ENCODE peak calls at places on chromosomes 11 and 22, in ten cellular contexts. C is adrenal gland, B is heart right ventricle, I is endothelial cell of umbilical vein, X is Peyer's patch, H is neuronal stem cell, N is prostate gland, Q is GM23248, T is lower lobe of right lung, L is AG04450. J is an unnamed sample. For H3K9me3, the result is how much of the 10 kb centered on the place peaks cover.

GRCh38 chr11:116517077-116517476 is 255.7 kb downstream of the BUD13 start:
- DNase-seq in C (no peak), B (no peak), I (no peak), X (peak), H (no peak), N (no peak), Q (no peak), T (no peak), L (no peak), J (no peak)

GRCh38 chr11:68550485-68550817 is 89.9 kb downstream of the PPP6R3 start:
- DNase-seq in C (no peak), B (no peak), I (peak), X (no peak), H (no peak), N (no peak), Q (peak), T (no peak), L (no peak), J (no peak)

GRCh38 chr11:112499153-112499907 is 238.7 kb upstream of the PLET1 start:
- DNase-seq in C (no peak), B (no peak), I (no peak), X (no peak), H (no peak), N (no peak), Q (no peak), T (no peak), L (no peak), J (no peak)

GRCh38 chr22:38025514-38025913 is 31.7 kb upstream of the PICK1 start:
- DNase-seq in C (no peak), B (no peak), I (no peak), X (no peak), H (no peak), N (no peak), Q (no peak), T (no peak), L (no peak), J (no peak)

GRCh38 chr11:125170406-125171031 is 6.0 kb downstream of the PKNOX2 start:
- DNase-seq in C (peak), B (peak), I (peak), X (no peak), H (no peak), N (no peak), Q (peak), T (no peak), L (peak), J (no peak)

GRCh38 chr22:43431821-43432554 is 20.2 kb downstream of the MPPED1 start:
- DNase-seq in C (no peak), B (no peak), I (no peak), X (no peak), H (no peak), N (no peak), Q (no peak), T (peak), L (no peak), J (no peak)

GRCh38 chr22:45227645-45228400 is 12.9 kb downstream of the KIAA0930 start:
- DNase-seq in C (no peak), B (no peak), I (no peak), X (no peak), H (no peak), N (no peak), Q (no peak), T (peak), L (no peak), J (no peak)

GRCh38 chr11:108906329-108906728 is 241.5 kb downstream of the DDX10 start:
- DNase-seq in C (no peak), B (no peak), I (peak), X (no peak), H (no peak), N (no peak), Q (peak), T (no peak), L (no peak), J (no peak)

DNA sequence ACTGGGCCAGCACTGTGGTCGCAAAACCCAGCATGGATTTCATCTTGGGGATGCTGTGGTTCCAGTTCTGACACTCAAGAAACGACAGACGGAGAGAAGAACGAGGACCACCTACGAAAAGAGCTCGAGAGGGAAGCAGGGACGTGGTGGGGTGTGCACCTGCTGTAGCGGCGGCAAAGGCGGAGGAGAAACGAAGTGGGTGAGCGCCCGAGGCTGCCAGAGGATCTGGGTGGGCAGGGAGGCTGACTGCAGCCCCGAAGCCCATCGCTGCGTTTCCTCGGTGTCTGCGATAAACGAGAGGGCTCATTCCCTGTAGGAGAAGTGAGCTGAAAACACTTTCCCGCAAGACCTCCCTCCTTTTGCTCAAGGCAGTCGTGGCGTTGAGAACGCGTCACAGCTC is 246.1 kb downstream of the OR4C45 start:
- DNase-seq in C (no peak), B (no peak), I (no peak), X (no peak), H (no peak), N (no peak), Q (no peak), T (no peak), L (no peak), J (no peak)
- H3K9me3 ChIP-seq in C (under half), B (under half), I (under half), X (under half), H (under half), N (under half), Q (under half), T (under half), L (under half), J (under half)

GRCh38 chr22:47335958-47336357 is 573.5 kb downstream of the TBC1D22A start:
- DNase-seq in C (no peak), B (no peak), I (no peak), X (no peak), H (no peak), N (no peak), Q (no peak), T (no peak), L (no peak), J (no peak)

GRCh38 chr22:47334596-47334995 is 572.1 kb downstream of the TBC1D22A start:
- DNase-seq in C (no peak), B (no peak), I (no peak), X (no peak), H (no peak), N (no peak), Q (no peak), T (no peak), L (no peak), J (no peak)

GRCh38 chr22:47332246-47332980 is 570.0 kb downstream of the TBC1D22A start:
- DNase-seq in C (no peak), B (no peak), I (no peak), X (no peak), H (no peak), N (no peak), Q (no peak), T (no peak), L (no peak), J (no peak)

GRCh38 chr22:47337161-47337621 is 574.7 kb downstream of the TBC1D22A start:
- DNase-seq in C (peak), B (no peak), I (peak), X (no peak), H (no peak), N (peak), Q (peak), T (no peak), L (peak), J (no peak)

GRCh38 chr22:47335460-47335859 is 573.0 kb downstream of the TBC1D22A start:
- DNase-seq in C (no peak), B (no peak), I (no peak), X (no peak), H (no peak), N (no peak), Q (no peak), T (no peak), L (no peak), J (no peak)
- H3K9me3 ChIP-seq in C (under half), B (under half), I (under half), X (under half), H (under half), N (under half), Q (under half), T (under half), L (under half), J (under half)

DNA sequence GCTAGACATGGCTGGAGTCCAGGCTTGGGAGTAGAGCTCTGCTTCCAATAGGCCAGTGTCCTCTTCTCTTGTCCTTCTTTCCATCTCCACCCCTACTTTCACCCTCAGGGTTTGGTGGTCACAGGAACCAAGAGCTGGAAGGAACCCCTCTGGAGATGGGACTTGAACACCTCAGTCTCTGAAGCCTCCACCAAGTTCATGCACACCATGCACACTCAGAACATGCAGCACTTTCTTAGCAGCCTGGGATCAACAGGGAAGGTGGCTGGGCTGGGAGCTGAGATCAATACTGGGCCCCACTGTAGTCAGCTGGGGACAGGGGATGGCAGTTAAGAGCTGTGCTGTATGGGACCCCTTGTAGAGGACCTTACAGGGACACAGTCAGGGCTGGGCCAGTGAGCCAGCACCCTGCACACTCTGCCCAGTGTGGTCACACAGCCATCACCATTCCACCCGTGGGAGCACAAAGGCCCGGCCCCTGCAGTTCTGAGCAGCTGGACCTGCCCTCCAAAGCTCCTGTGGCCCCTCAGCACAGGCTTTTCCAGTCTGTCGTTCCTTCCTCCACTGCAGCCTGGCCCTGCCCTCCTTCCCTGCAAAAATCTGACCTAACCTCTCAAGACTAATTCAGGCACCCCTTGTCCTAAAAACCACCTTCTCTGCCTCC is 47.7 kb downstream of the GAB4 start:
- DNase-seq in C (no peak), B (no peak), I (no peak), X (no peak), H (no peak), N (no peak), Q (no peak), T (no peak), L (no peak), J (no peak)
- H3K9me3 ChIP-seq in C (under half), B (under half), I (under half), X (under half), H (half or more), N (under half), Q (under half), T (under half), L (half or more), J (under half)

GRCh38 chr11:21727102-21727501 is 465.8 kb upstream of the ANO5 start:
- DNase-seq in C (no peak), B (no peak), I (no peak), X (no peak), H (no peak), N (no peak), Q (no peak), T (no peak), L (no peak), J (no peak)
- H3K9me3 ChIP-seq in C (under half), B (under half), I (under half), X (under half), H (under half), N (under half), Q (under half), T (under half), L (under half), J (under half)

GRCh38 chr11:55172734-55173415 is 89.1 kb upstream of the TRIM48 start:
- DNase-seq in C (no peak), B (no peak), I (no peak), X (no peak), H (no peak), N (no peak), Q (no peak), T (no peak), L (no peak), J (no peak)
- H3K9me3 ChIP-seq in C (under half), B (half or more), I (under half), X (under half), H (under half), N (under half), Q (under half), T (under half), L (under half), J (under half)

DNA sequence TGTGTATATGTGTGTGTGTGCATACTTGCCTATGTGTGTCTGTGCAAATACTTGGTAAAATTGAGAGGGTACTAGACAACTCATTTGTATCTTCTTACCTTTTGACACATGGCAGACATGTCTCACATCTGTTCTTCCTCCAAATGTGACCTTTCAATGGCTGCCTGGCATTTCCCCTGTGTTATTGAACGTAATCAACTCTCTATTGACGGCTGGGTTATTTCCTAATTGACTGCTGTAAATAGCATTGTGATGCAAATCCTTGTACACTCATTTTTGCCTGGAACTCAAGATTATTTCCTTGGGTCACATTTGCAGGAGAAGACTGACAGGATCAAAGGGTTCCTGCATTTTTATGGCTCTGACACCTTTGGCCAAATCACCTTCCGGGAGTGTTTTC is 37.4 kb downstream of the KCNQ1 start:
- DNase-seq in C (no peak), B (no peak), I (no peak), X (no peak), H (no peak), N (no peak), Q (no peak), T (no peak), L (no peak), J (no peak)
- H3K9me3 ChIP-seq in C (under half), B (under half), I (under half), X (under half), H (under half), N (under half), Q (under half), T (under half), L (under half), J (under half)

DNA sequence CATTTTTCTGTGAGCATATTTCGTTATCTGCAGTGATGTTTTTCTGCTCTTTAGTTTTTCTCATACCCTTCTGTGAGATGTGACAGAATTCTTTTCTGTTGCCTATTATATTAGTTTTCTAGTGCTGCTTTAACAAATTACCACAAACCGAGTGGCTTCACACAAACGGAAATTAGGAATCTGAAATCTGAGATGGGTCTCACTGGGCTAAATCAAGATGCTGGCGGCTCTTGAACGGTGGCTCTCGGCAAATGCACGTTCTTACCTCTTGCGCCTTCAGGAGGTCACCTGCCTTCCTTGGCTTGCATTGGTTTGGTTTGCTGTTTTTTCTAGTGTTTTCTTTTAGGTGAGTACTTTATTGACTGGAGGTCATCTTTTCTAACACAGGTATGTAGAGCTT is 13.0 kb downstream of the ZBED4 start:
- DNase-seq in C (no peak), B (no peak), I (no peak), X (no peak), H (no peak), N (no peak), Q (no peak), T (no peak), L (no peak), J (no peak)
- H3K9me3 ChIP-seq in C (under half), B (under half), I (under half), X (under half), H (under half), N (under half), Q (under half), T (under half), L (under half), J (under half)

GRCh38 chr22:47328550-47329243 is 566.2 kb downstream of the TBC1D22A start:
- DNase-seq in C (peak), B (no peak), I (peak), X (no peak), H (no peak), N (no peak), Q (peak), T (no peak), L (peak), J (no peak)

GRCh38 chr22:47331750-47332149 is 569.3 kb downstream of the TBC1D22A start:
- DNase-seq in C (no peak), B (no peak), I (no peak), X (no peak), H (no peak), N (no peak), Q (no peak), T (no peak), L (no peak), J (no peak)

GRCh38 chr22:47329727-47330653 is 567.5 kb downstream of the TBC1D22A start:
- DNase-seq in C (no peak), B (no peak), I (no peak), X (no peak), H (no peak), N (no peak), Q (no peak), T (no peak), L (no peak), J (no peak)

DNA sequence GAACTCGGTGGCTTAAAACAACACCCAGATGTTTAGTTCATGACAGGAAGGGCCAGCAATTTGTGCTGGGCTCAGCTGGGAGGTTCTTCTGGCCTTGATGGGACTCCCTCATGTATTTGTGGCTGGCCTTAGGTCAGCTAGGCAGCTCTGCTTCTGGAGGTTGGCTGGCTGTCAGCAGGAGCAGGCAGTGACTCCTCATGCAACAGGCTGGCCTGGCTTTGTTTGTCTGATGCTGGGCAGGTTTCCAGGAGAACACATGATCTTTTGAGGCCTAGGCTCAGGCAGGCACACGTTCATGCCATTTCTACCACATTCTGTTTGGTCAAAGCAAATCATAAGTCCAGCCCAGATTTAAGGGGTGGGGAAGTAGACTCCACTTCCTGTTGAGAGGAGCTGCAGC is 571.2 kb downstream of the TBC1D22A start:
- DNase-seq in C (no peak), B (no peak), I (peak), X (no peak), H (no peak), N (peak), Q (peak), T (no peak), L (peak), J (no peak)
- H3K9me3 ChIP-seq in C (under half), B (under half), I (under half), X (under half), H (half or more), N (under half), Q (under half), T (under half), L (under half), J (under half)

GRCh38 chr22:47448231-47449035 is 686.0 kb downstream of the TBC1D22A start:
- DNase-seq in C (no peak), B (no peak), I (no peak), X (no peak), H (no peak), N (no peak), Q (no peak), T (no peak), L (no peak), J (no peak)

GRCh38 chr22:47453049-47453448 is 690.6 kb downstream of the TBC1D22A start:
- DNase-seq in C (no peak), B (no peak), I (no peak), X (no peak), H (no peak), N (no peak), Q (no peak), T (no peak), L (no peak), J (no peak)

GRCh38 chr22:47449508-47450270 is 687.2 kb downstream of the TBC1D22A start:
- DNase-seq in C (no peak), B (no peak), I (no peak), X (no peak), H (no peak), N (no peak), Q (no peak), T (no peak), L (no peak), J (no peak)

GRCh38 chr22:47452184-47452583 is 689.7 kb downstream of the TBC1D22A start:
- DNase-seq in C (no peak), B (no peak), I (no peak), X (no peak), H (no peak), N (no peak), Q (no peak), T (no peak), L (no peak), J (no peak)

DNA sequence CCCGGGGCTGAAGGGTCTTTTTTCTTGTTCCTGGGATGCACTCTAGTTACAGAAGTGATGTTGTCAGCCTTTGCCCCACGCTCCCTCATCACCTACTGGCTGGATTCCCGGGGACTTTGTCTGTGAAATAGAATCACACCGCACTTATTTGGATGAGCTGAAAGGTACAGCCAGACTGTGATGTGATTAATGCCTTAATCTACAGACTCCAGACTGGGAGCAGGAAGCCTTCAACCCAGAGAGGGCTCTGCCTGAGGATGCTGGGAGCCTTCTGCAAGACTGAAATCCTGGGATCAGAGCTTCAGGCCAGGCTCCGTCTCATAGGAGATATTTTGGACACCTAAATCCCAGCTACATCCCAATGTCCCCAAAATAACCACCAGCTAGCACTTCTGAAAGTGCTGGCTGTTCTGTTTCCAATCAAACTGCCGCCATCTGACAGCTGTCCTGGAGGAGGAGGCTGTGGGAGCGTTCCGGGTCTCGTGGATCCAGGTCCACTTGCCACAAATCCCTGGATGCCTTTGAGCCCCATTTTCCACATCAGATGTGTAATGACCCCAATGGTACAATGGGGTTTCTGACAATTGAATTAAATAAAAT is 688.5 kb downstream of the TBC1D22A start:
- DNase-seq in C (no peak), B (no peak), I (no peak), X (no peak), H (no peak), N (no peak), Q (no peak), T (no peak), L (no peak), J (no peak)
- H3K9me3 ChIP-seq in C (under half), B (under half), I (under half), X (under half), H (half or more), N (under half), Q (under half), T (under half), L (under half), J (under half)

J was measured in CD4-positive, alpha-beta memory T cell.